ENCODE peak calls at places on chromosomes 16 and 17, in ten cellular contexts. J, K, P, U, Z, I, F, V, W and N are unnamed samples.

GRCh38 chr16:87809150-87809902 is 43.5 kb upstream of the KLHDC4 start:
- DNase-seq in Z (no peak), U (no peak), W (no peak), F (no peak), J (no peak), P (no peak), K (no peak), V (no peak), I (no peak), N (no peak)

GRCh38 chr17:28346746-28347246 is 10.5 kb downstream of the POLDIP2 start:
- DNase-seq in F (no peak), I (no peak), Z (no peak), K (no peak), U (no peak), W (no peak), P (no peak), J (no peak), V (peak; percentile 83), N (no peak)

GRCh38 chr17:65254166-65254565 is 117.0 kb downstream of the RGS9 start:
- DNase-seq in Z (peak; percentile 43), K (no peak), F (no peak), U (no peak), I (no peak), P (no peak), W (no peak), V (no peak), J (no peak), N (no peak)

GRCh38 chr17:48095611-48096010 is 5.7 kb downstream of the CBX1 start:
- DNase-seq in W (no peak), V (no peak), J (no peak), U (no peak), I (no peak), K (no peak), P (no peak), F (no peak), Z (no peak), N (no peak)

GRCh38 chr17:17849147-17849820 is 12.5 kb upstream of the SREBF1 start:
- DNase-seq in V (peak; percentile 74), K (no peak), W (peak; percentile 77), F (peak; percentile 67), U (peak; percentile 77), I (no peak), Z (peak; percentile 93), J (no peak), P (peak; percentile 72), N (peak; percentile 65)

GRCh38 chr16:1979271-1980025 is 1.8 kb downstream of the NOXO1 start:
- DNase-seq in J (no peak), W (no peak), F (no peak), Z (no peak), I (no peak), V (peak; percentile 84), U (no peak), P (no peak), K (no peak), N (no peak)

GRCh38 chr17:57107498-57108101 is 22.6 kb downstream of the AKAP1 start:
- DNase-seq in Z (no peak), K (no peak), U (no peak), J (no peak), I (no peak), V (no peak), P (no peak), W (no peak), F (peak; percentile 55), N (no peak)

GRCh38 chr17:38613981-38614779 is 8.4 kb upstream of the SRCIN1 start:
- DNase-seq in K (no peak), W (no peak), P (no peak), I (no peak), V (no peak), Z (no peak), J (no peak), U (no peak), F (no peak), N (no peak)

GRCh38 chr17:75036643-75037268 is 10.0 kb downstream of the ATP5PD start:
- DNase-seq in J (peak; percentile 93), U (peak; percentile 89), W (peak; percentile 70), F (peak; percentile 57), V (peak; percentile 46), Z (no peak), K (peak; percentile 79), I (no peak), P (peak; percentile 91), N (peak; percentile 98)

GRCh38 chr17:28469376-28469775 is 4.1 kb upstream of the SLC13A2 start:
- DNase-seq in W (no peak), P (no peak), Z (no peak), V (no peak), J (no peak), I (no peak), K (no peak), F (no peak), U (no peak), N (no peak)

GRCh38 chr17:14297161-14297851 is 3.6 kb upstream of the HS3ST3B1 start:
- DNase-seq in V (peak; percentile 41), J (peak; percentile 59), K (no peak), U (no peak), P (peak; percentile 26), F (no peak), Z (peak; percentile 79), I (no peak), W (no peak), N (peak; percentile 26)

GRCh38 chr17:38329808-38330730 is 13.7 kb downstream of the GPR179 start:
- DNase-seq in K (no peak), F (no peak), I (no peak), U (no peak), J (no peak), V (peak; percentile 2), P (no peak), Z (no peak), W (no peak), N (no peak)

GRCh38 chr16:84795338-84796053 is 24.3 kb upstream of the CRISPLD2 start:
- DNase-seq in W (no peak), V (no peak), J (no peak), Z (peak; percentile 50), K (peak; percentile 64), U (no peak), F (peak; percentile 28), I (peak; percentile 96), P (no peak), N (no peak)

GRCh38 chr17:5135726-5136579 is 20.1 kb downstream of the USP6 start:
- DNase-seq in U (no peak), W (no peak), V (no peak), Z (no peak), F (no peak), K (no peak), I (no peak), J (no peak), P (no peak), N (no peak)

GRCh38 chr16:4994719-4995434 is 36.7 kb downstream of the SEC14L5 start:
- DNase-seq in J (no peak), K (no peak), V (no peak), P (no peak), F (no peak), U (no peak), I (no peak), W (no peak), Z (peak; percentile 24), N (no peak)

GRCh38 chr16:27366687-27367462 is 35.1 kb upstream of the IL21R start:
- DNase-seq in Z (no peak), I (no peak), U (peak; percentile 11), W (no peak), K (no peak), P (no peak), V (no peak), F (no peak), J (no peak), N (no peak)

GRCh38 chr17:59620518-59621259 is 994 bp downstream of the CLTC start:
- DNase-seq in I (no peak), K (no peak), P (peak; percentile 35), J (peak; percentile 73), W (peak; percentile 40), Z (peak; percentile 46), V (peak; percentile 54), F (no peak), U (peak; percentile 37), N (peak; percentile 16)

GRCh38 chr16:77376358-77376757 is 58.5 kb downstream of the ADAMTS18 start:
- DNase-seq in J (no peak), P (no peak), U (no peak), I (no peak), F (no peak), Z (no peak), V (no peak), K (no peak), W (no peak), N (no peak)

GRCh38 chr16:58652741-58653140 is 23.1 kb upstream of the CNOT1 start:
- DNase-seq in P (no peak), U (no peak), Z (peak; percentile 62), V (no peak), K (no peak), I (no peak), J (no peak), F (no peak), W (no peak), N (no peak)

GRCh38 chr16:19595043-19595767 is 39.7 kb downstream of the VPS35L start:
- DNase-seq in I (peak; percentile 43), K (no peak), F (no peak), U (no peak), V (peak; percentile 31), J (peak; percentile 76), W (no peak), P (no peak), Z (peak; percentile 24), N (no peak)

GRCh38 chr17:77098884-77099545 is 41.8 kb upstream of the SEC14L1 start:
- DNase-seq in I (peak; percentile 50), P (peak; percentile 22), V (peak; percentile 77), F (peak; percentile 60), Z (peak; percentile 81), J (no peak), U (no peak), W (no peak), K (no peak), N (peak; percentile 82)

GRCh38 chr17:43219746-43220380 is 8.2 kb downstream of the TMEM106A start:
- DNase-seq in W (no peak), J (no peak), V (no peak), F (peak; percentile 12), K (no peak), I (no peak), U (no peak), Z (no peak), P (no peak), N (no peak)

GRCh38 chr17:2337811-2338657 is 733 bp downstream of the SGSM2 start:
- DNase-seq in U (peak; percentile 39), F (peak; percentile 58), J (peak; percentile 91), K (no peak), Z (peak; percentile 64), I (no peak), W (peak; percentile 42), P (peak; percentile 59), V (peak; percentile 63), N (peak; percentile 69)

GRCh38 chr17:8012996-8013640 is 10.7 kb downstream of the GUCY2D start:
- DNase-seq in K (no peak), Z (no peak), W (no peak), P (no peak), I (no peak), U (no peak), F (no peak), J (no peak), V (no peak), N (no peak)

GRCh38 chr16:70473446-70474319 is 19.3 kb downstream of the FCSK start:
- DNase-seq in W (no peak), U (no peak), I (no peak), F (no peak), V (no peak), J (no peak), Z (no peak), K (no peak), P (no peak), N (no peak)

GRCh38 chr16:52254753-52255152 is 292.2 kb downstream of the TOX3 start:
- DNase-seq in F (no peak), P (no peak), W (no peak), J (no peak), Z (no peak), I (no peak), K (no peak), U (no peak), V (no peak), N (no peak)